ENCODE peak calls at places on chromosomes 13 and 19, in four cellular contexts. One of them, this sample, is unnamed.

GRCh38 chr19:10604460-10604980 is 17.4 kb upstream of the AP1M2 start:
- DNase-seq in HepG2: no peak
- DNase-seq in K562: no peak
- DNase-seq in A549: no peak
- DNase-seq in this sample: no peak

GRCh38 chr19:10706990-10707389 is 5.8 kb downstream of the QTRT1 start:
- DNase-seq in HepG2: peak; percentile 36
- DNase-seq in K562: no peak
- DNase-seq in A549: no peak
- DNase-seq in this sample: no peak

GRCh38 chr19:12880551-12881171 is 588 bp downstream of the DNASE2 start:
- DNase-seq in A549: no peak
- DNase-seq in HepG2: no peak
- DNase-seq in K562: no peak
- DNase-seq in this sample: peak; percentile 56

GRCh38 chr13:44231786-44232516 is 141.7 kb upstream of the SERP2 start:
- DNase-seq in K562: no peak
- DNase-seq in A549: peak; percentile 84
- DNase-seq in HepG2: peak; percentile 46
- DNase-seq in this sample: peak; percentile 55

GRCh38 chr13:40535345-40535836 is 131.1 kb downstream of the FOXO1 start:
- DNase-seq in K562: no peak
- DNase-seq in HepG2: no peak
- DNase-seq in A549: no peak
- DNase-seq in this sample: no peak

GRCh38 chr19:2790557-2791271 is 5.4 kb downstream of the THOP1 start:
- DNase-seq in K562: no peak
- DNase-seq in HepG2: peak; percentile 85
- DNase-seq in A549: no peak
- DNase-seq in this sample: no peak

GRCh38 chr13:111448504-111448903 is 128.1 kb downstream of the TEX29 start:
- DNase-seq in HepG2: no peak
- DNase-seq in K562: no peak
- DNase-seq in A549: no peak
- DNase-seq in this sample: no peak

GRCh38 chr13:36965767-36966166 is 33.4 kb downstream of the ALG5 start:
- DNase-seq in K562: no peak
- DNase-seq in A549: no peak
- DNase-seq in HepG2: no peak
- DNase-seq in this sample: no peak

GRCh38 chr13:20182231-20182846 is 10.4 kb downstream of the GJB2 start:
- DNase-seq in K562: peak; percentile 53
- DNase-seq in A549: peak; percentile 58
- DNase-seq in HepG2: peak; percentile 63
- DNase-seq in this sample: peak; percentile 46

GRCh38 chr13:114194853-114195252 is 15.8 kb downstream of the CFAP97D2 start:
- DNase-seq in A549: no peak
- DNase-seq in HepG2: no peak
- DNase-seq in K562: no peak
- DNase-seq in this sample: no peak

GRCh38 chr19:5293607-5294089 is 47.0 kb downstream of the PTPRS start:
- DNase-seq in A549: no peak
- DNase-seq in HepG2: no peak
- DNase-seq in K562: peak; percentile 38
- DNase-seq in this sample: peak; percentile 73

GRCh38 chr13:110650436-110650835 is 35.1 kb downstream of the NAXD start:
- DNase-seq in HepG2: no peak
- DNase-seq in K562: no peak
- DNase-seq in A549: no peak
- DNase-seq in this sample: no peak

GRCh38 chr19:38429055-38429810 is 3.2 kb upstream of the RASGRP4 start:
- DNase-seq in HepG2: no peak
- DNase-seq in K562: no peak
- DNase-seq in A549: no peak
- DNase-seq in this sample: no peak

GRCh38 chr19:35909684-35910035 is 1.6 kb upstream of the TYROBP start:
- DNase-seq in A549: no peak
- DNase-seq in HepG2: no peak
- DNase-seq in K562: no peak
- DNase-seq in this sample: no peak

GRCh38 chr13:26589754-26590153 is 32.3 kb downstream of the WASF3 start:
- DNase-seq in HepG2: no peak
- DNase-seq in A549: no peak
- DNase-seq in K562: no peak
- DNase-seq in this sample: no peak

GRCh38 chr19:53879145-53880037 is 2.6 kb upstream of the PRKCG start:
- DNase-seq in K562: peak; percentile 90
- DNase-seq in A549: peak; percentile 93
- DNase-seq in HepG2: peak; percentile 86
- DNase-seq in this sample: peak; percentile 100

GRCh38 chr19:54469496-54469934 is 3.6 kb downstream of the CDC42EP5 start:
- DNase-seq in K562: no peak
- DNase-seq in HepG2: no peak
- DNase-seq in A549: no peak
- DNase-seq in this sample: no peak

GRCh38 chr13:46667687-46668281 is 114.8 kb downstream of the LRCH1 start:
- DNase-seq in A549: no peak
- DNase-seq in HepG2: no peak
- DNase-seq in K562: no peak
- DNase-seq in this sample: no peak

GRCh38 chr19:29560313-29561075 is 34.7 kb downstream of the VSTM2B start:
- DNase-seq in A549: no peak
- DNase-seq in K562: no peak
- DNase-seq in HepG2: no peak
- DNase-seq in this sample: no peak

GRCh38 chr19:788821-789472 is 8.3 kb upstream of the PTBP1 start:
- DNase-seq in A549: no peak
- DNase-seq in K562: peak; percentile 54
- DNase-seq in HepG2: peak; percentile 52
- DNase-seq in this sample: no peak

GRCh38 chr19:34508540-34508939 is 27.0 kb downstream of the WTIP start:
- DNase-seq in A549: no peak
- DNase-seq in K562: peak; percentile 49
- DNase-seq in HepG2: no peak
- DNase-seq in this sample: no peak

GRCh38 chr19:54209058-54209747 is 8.5 kb downstream of the RPS9 start:
- DNase-seq in K562: no peak
- DNase-seq in HepG2: no peak
- DNase-seq in A549: no peak
- DNase-seq in this sample: peak; percentile 36

GRCh38 chr13:45974500-45974899 is 78.0 kb downstream of the ZC3H13 start:
- DNase-seq in A549: no peak
- DNase-seq in K562: no peak
- DNase-seq in HepG2: no peak
- DNase-seq in this sample: no peak

GRCh38 chr13:25300861-25301346 is 521 bp upstream of the NUP58 start:
- DNase-seq in K562: no peak
- DNase-seq in HepG2: no peak
- DNase-seq in A549: no peak
- DNase-seq in this sample: no peak

GRCh38 chr13:30026093-30026492 is 175.7 kb upstream of the UBL3 start:
- DNase-seq in HepG2: no peak
- DNase-seq in A549: no peak
- DNase-seq in K562: no peak
- DNase-seq in this sample: no peak

GRCh38 chr13:42971670-42972355 is 20.2 kb downstream of the EPSTI1 start:
- DNase-seq in A549: no peak
- DNase-seq in HepG2: no peak
- DNase-seq in K562: no peak
- DNase-seq in this sample: no peak

GRCh38 chr13:20405691-20406090 is 120.0 kb downstream of the CRYL1 start:
- DNase-seq in K562: no peak
- DNase-seq in HepG2: no peak
- DNase-seq in A549: no peak
- DNase-seq in this sample: peak; percentile 74

GRCh38 chr19:39941615-39942507 is 7.4 kb upstream of the FCGBP start:
- DNase-seq in K562: no peak
- DNase-seq in HepG2: no peak
- DNase-seq in A549: no peak
- DNase-seq in this sample: no peak

DNA sequence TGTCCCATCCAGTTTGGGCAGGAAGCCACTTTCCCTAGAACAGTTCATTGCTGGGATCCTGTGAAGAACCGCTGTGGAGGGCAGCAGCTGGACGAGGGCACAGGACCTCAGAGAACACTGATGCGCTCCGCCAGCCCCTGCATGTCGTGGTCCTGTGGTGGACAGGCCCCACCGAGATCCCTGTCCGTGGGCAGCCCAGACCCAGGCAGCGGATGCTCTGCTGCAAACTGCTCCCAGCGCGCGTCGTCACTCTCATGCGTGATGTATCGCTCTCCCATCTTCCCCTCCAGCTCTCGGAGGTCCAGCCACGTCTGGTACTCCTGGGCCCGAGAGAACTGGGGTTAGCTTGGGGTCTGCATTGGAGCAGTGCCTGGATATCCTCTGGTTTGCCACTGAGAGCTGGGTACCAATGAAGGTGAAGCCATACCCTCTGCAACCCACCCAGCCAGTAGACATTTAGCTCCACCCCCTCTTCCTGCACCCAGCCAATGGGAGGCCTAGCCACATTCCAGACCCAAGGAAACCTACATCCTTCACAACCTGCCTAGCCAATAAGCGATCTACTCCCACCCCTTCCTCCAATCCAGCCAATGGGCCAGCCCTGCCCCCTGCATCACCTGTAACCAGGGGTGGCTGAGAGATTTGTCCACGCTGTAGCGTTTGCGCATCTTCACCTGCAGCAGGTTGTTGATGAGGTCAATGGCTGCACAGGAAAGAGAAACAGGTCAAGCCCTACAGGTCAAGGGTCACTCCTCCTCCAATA is 13.6 kb upstream of the DACT3 start:
- DNase-seq in K562: peak; percentile 67
- DNase-seq in HepG2: no peak
- DNase-seq in A549: no peak
- DNase-seq in this sample: peak; percentile 88
- TF ChIP-seq MAX in K562: no peak
- TF ChIP-seq MAX in HepG2: no peak
- TF ChIP-seq MAX in A549: no peak
- TF ChIP-seq MAX in this sample: no peak

DNA sequence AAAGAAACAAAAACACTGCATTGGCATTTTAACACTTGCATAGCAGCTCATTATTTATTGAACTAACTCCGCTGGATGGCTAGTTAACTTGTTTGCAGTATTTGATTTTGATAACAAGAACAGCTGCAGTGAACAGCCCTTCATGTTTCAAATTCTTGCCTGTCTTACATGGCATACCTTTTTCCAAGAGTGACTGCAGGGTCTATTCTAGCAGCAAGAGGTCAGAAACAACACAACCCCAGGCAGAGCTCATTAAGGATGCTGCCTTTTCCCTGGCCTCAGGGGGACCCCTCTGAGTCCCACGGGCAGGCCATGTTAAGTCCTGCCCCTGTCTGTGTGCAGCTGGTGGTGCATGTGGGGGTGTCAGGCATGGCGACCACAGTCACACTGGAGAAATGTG is 16.6 kb downstream of the PGPEP1 start:
- DNase-seq in HepG2: no peak
- DNase-seq in A549: no peak
- DNase-seq in K562: no peak
- DNase-seq in this sample: no peak
- TF ChIP-seq ESRRA in HepG2: no peak
- TF ChIP-seq ESRRA in A549: no peak
- TF ChIP-seq ESRRA in K562: no peak
- TF ChIP-seq ESRRA in this sample: no peak

GRCh38 chr13:74104661-74105275 is 29.4 kb downstream of the KLF12 start:
- DNase-seq in A549: no peak
- DNase-seq in K562: no peak
- DNase-seq in HepG2: no peak
- DNase-seq in this sample: no peak
- TF ChIP-seq MAX in A549: no peak
- TF ChIP-seq MAX in K562: no peak
- TF ChIP-seq MAX in HepG2: no peak
- TF ChIP-seq MAX in this sample: no peak

GRCh38 chr19:49744946-49745381 is 18.1 kb downstream of the TSKS start:
- DNase-seq in K562: no peak
- DNase-seq in HepG2: no peak
- DNase-seq in A549: no peak
- DNase-seq in this sample: peak; percentile 75

GRCh38 chr19:49749055-49749716 is 13.9 kb downstream of the TSKS start:
- DNase-seq in HepG2: no peak
- DNase-seq in K562: peak; percentile 35
- DNase-seq in A549: peak; percentile 43
- DNase-seq in this sample: no peak

GRCh38 chr19:49741210-49741844 is 21.8 kb downstream of the TSKS start:
- DNase-seq in K562: peak; percentile 14
- DNase-seq in A549: no peak
- DNase-seq in HepG2: peak; percentile 42
- DNase-seq in this sample: no peak

GRCh38 chr19:49749771-49750170 is 13.3 kb downstream of the TSKS start:
- DNase-seq in HepG2: no peak
- DNase-seq in K562: no peak
- DNase-seq in A549: no peak
- DNase-seq in this sample: no peak

DNA sequence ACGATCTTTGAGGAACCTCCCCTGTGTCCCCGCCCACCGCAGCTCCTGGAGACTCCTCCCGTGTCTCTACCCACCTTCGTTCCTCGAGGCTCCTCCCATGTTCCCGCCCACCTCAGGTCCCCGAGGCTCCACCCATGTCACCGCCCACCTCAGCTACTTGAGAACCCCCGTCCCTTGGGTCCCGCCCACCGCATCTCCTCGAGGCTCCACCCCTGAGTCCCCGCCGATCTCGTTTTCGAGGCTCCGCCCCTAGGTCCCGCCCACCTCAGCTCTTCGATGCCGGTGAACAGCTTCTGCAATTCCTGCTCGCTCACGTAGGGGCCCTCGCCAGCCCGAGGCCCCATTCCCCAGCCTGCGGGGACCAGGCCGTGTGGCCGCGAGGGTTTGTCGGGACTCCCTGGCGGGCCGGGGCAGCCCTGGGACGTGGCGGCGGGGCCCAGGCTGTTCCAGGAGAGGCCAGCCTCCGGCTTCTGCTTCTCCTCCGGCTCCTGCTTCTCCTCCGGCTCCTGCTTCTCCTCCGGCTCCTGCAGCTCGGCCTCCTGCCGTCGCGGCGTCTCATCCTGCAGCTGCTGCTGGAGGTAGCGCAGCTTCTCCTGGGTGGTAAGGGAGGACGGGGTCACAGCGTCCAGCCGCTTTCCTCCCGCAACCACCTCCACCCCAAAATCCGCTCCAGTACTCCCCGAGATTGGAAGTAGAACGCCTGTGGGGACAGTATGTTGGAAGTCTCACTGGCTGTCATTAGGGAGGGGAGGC is 16.7 kb downstream of the TSKS start:
- DNase-seq in A549: peak; percentile 67
- DNase-seq in HepG2: peak; percentile 36
- DNase-seq in K562: peak; percentile 100
- DNase-seq in this sample: peak; percentile 97
- TF ChIP-seq ESRRA in A549: no peak
- TF ChIP-seq ESRRA in HepG2: no peak
- TF ChIP-seq ESRRA in K562: no peak
- TF ChIP-seq ESRRA in this sample: no peak

GRCh38 chr13:105572401-105572800 is 963.1 kb downstream of the EFNB2 start:
- DNase-seq in A549: no peak
- DNase-seq in HepG2: no peak
- DNase-seq in K562: no peak
- DNase-seq in this sample: no peak
- TF ChIP-seq MAX in A549: no peak
- TF ChIP-seq MAX in HepG2: no peak
- TF ChIP-seq MAX in K562: no peak
- TF ChIP-seq MAX in this sample: no peak

GRCh38 chr19:15436826-15437110 is 13.0 kb downstream of the WIZ start:
- DNase-seq in HepG2: no peak
- DNase-seq in K562: no peak
- DNase-seq in A549: no peak
- DNase-seq in this sample: no peak
- TF ChIP-seq ESRRA in HepG2: no peak
- TF ChIP-seq ESRRA in K562: no peak
- TF ChIP-seq ESRRA in A549: no peak
- TF ChIP-seq ESRRA in this sample: no peak

This sample was measured in WTC11.